ENCODE peak calls at places on chromosomes 12 and 14, in ten cellular contexts. One of them, this sample, is unnamed.
A peak's percentile ranks its signal among the peaks of the same experiment; 100 is the strongest.

GRCh38 chr14:102692334-102692733 is 84.9 kb upstream of the TRAF3 start:
- DNase-seq in astrocyte of the cerebellum: no peak
- DNase-seq in fibroblast of mammary gland: no peak
- DNase-seq in PC-9: no peak
- DNase-seq in cardiac fibroblast: no peak
- DNase-seq in breast epithelium: no peak
- DNase-seq in heart left ventricle: no peak
- DNase-seq in lower leg skin: no peak
- DNase-seq in IMR-90: no peak
- DNase-seq in body of pancreas: no peak
- DNase-seq in this sample: no peak

GRCh38 chr12:95922231-95922630 is 20.2 kb downstream of the CCDC38 start:
- DNase-seq in astrocyte of the cerebellum: no peak
- DNase-seq in cardiac fibroblast: peak; percentile 22
- DNase-seq in heart left ventricle: no peak
- DNase-seq in body of pancreas: no peak
- DNase-seq in breast epithelium: no peak
- DNase-seq in lower leg skin: no peak
- DNase-seq in IMR-90: peak; percentile 33
- DNase-seq in fibroblast of mammary gland: peak; percentile 83
- DNase-seq in PC-9: no peak
- DNase-seq in this sample: peak; percentile 47

GRCh38 chr14:51394391-51394790 is 154.3 kb downstream of the TMX1 start:
- DNase-seq in lower leg skin: no peak
- DNase-seq in astrocyte of the cerebellum: no peak
- DNase-seq in IMR-90: peak; percentile 70
- DNase-seq in cardiac fibroblast: peak; percentile 19
- DNase-seq in fibroblast of mammary gland: peak; percentile 26
- DNase-seq in heart left ventricle: no peak
- DNase-seq in PC-9: no peak
- DNase-seq in breast epithelium: no peak
- DNase-seq in body of pancreas: no peak
- DNase-seq in this sample: no peak

GRCh38 chr12:111673503-111673902 is 12.3 kb downstream of the BRAP start:
- DNase-seq in cardiac fibroblast: peak; percentile 65
- DNase-seq in astrocyte of the cerebellum: no peak
- DNase-seq in fibroblast of mammary gland: peak; percentile 55
- DNase-seq in heart left ventricle: no peak
- DNase-seq in lower leg skin: no peak
- DNase-seq in body of pancreas: no peak
- DNase-seq in PC-9: no peak
- DNase-seq in breast epithelium: no peak
- DNase-seq in IMR-90: peak; percentile 31
- DNase-seq in this sample: peak; percentile 11

GRCh38 chr12:131986847-131987398 is 37.2 kb downstream of the EP400 start:
- DNase-seq in heart left ventricle: no peak
- DNase-seq in PC-9: no peak
- DNase-seq in astrocyte of the cerebellum: no peak
- DNase-seq in cardiac fibroblast: no peak
- DNase-seq in body of pancreas: no peak
- DNase-seq in breast epithelium: no peak
- DNase-seq in fibroblast of mammary gland: no peak
- DNase-seq in IMR-90: no peak
- DNase-seq in lower leg skin: no peak
- DNase-seq in this sample: no peak

GRCh38 chr12:69948874-69949273 is 123.8 kb downstream of the MYRFL start:
- DNase-seq in lower leg skin: no peak
- DNase-seq in PC-9: no peak
- DNase-seq in IMR-90: no peak
- DNase-seq in cardiac fibroblast: no peak
- DNase-seq in heart left ventricle: no peak
- DNase-seq in astrocyte of the cerebellum: no peak
- DNase-seq in breast epithelium: no peak
- DNase-seq in fibroblast of mammary gland: no peak
- DNase-seq in body of pancreas: no peak
- DNase-seq in this sample: no peak

GRCh38 chr12:114952573-114953196 is 268.7 kb upstream of the TBX3 start:
- DNase-seq in PC-9: no peak
- DNase-seq in astrocyte of the cerebellum: peak; percentile 37
- DNase-seq in heart left ventricle: peak; percentile 82
- DNase-seq in cardiac fibroblast: peak; percentile 41
- DNase-seq in breast epithelium: no peak
- DNase-seq in fibroblast of mammary gland: no peak
- DNase-seq in lower leg skin: no peak
- DNase-seq in body of pancreas: no peak
- DNase-seq in IMR-90: peak; percentile 20
- DNase-seq in this sample: no peak

GRCh38 chr14:84975503-84975902 is 554.4 kb upstream of the FLRT2 start:
- DNase-seq in heart left ventricle: no peak
- DNase-seq in IMR-90: no peak
- DNase-seq in body of pancreas: no peak
- DNase-seq in breast epithelium: no peak
- DNase-seq in PC-9: no peak
- DNase-seq in cardiac fibroblast: no peak
- DNase-seq in fibroblast of mammary gland: no peak
- DNase-seq in lower leg skin: no peak
- DNase-seq in astrocyte of the cerebellum: no peak
- DNase-seq in this sample: no peak

GRCh38 chr12:57802607-57803006 is 15.9 kb downstream of the AVIL start:
- DNase-seq in PC-9: no peak
- DNase-seq in cardiac fibroblast: no peak
- DNase-seq in body of pancreas: no peak
- DNase-seq in astrocyte of the cerebellum: no peak
- DNase-seq in breast epithelium: no peak
- DNase-seq in heart left ventricle: no peak
- DNase-seq in fibroblast of mammary gland: no peak
- DNase-seq in IMR-90: no peak
- DNase-seq in lower leg skin: no peak
- DNase-seq in this sample: no peak

GRCh38 chr12:103994235-103994634 is 28.6 kb downstream of the TDG start:
- DNase-seq in lower leg skin: no peak
- DNase-seq in PC-9: no peak
- DNase-seq in heart left ventricle: no peak
- DNase-seq in body of pancreas: no peak
- DNase-seq in astrocyte of the cerebellum: no peak
- DNase-seq in breast epithelium: no peak
- DNase-seq in cardiac fibroblast: no peak
- DNase-seq in fibroblast of mammary gland: no peak
- DNase-seq in IMR-90: no peak
- DNase-seq in this sample: no peak

GRCh38 chr12:109832534-109833306 is 478 bp downstream of the TRPV4 start:
- DNase-seq in heart left ventricle: no peak
- DNase-seq in lower leg skin: no peak
- DNase-seq in cardiac fibroblast: no peak
- DNase-seq in breast epithelium: no peak
- DNase-seq in IMR-90: no peak
- DNase-seq in astrocyte of the cerebellum: no peak
- DNase-seq in PC-9: no peak
- DNase-seq in body of pancreas: no peak
- DNase-seq in fibroblast of mammary gland: no peak
- DNase-seq in this sample: no peak
- H3K4me3 ChIP-seq in heart left ventricle: peak overlapping the region; percentile 47
- H3K4me3 ChIP-seq in lower leg skin: peak overlapping the region; percentile 31
- H3K4me3 ChIP-seq in cardiac fibroblast: peak overlapping the region; percentile 62
- H3K4me3 ChIP-seq in breast epithelium: peak overlapping the region; percentile 60
- H3K4me3 ChIP-seq in IMR-90: peak overlapping the region; percentile 52
- H3K4me3 ChIP-seq in astrocyte of the cerebellum: peak overlapping the region; percentile 55
- H3K4me3 ChIP-seq in PC-9: no peak overlapping the region
- H3K4me3 ChIP-seq in body of pancreas: peak overlapping the region; percentile 60
- H3K4me3 ChIP-seq in fibroblast of mammary gland: peak overlapping the region; percentile 57
- H3K4me3 ChIP-seq in this sample: peak overlapping the region; percentile 42

DNA sequence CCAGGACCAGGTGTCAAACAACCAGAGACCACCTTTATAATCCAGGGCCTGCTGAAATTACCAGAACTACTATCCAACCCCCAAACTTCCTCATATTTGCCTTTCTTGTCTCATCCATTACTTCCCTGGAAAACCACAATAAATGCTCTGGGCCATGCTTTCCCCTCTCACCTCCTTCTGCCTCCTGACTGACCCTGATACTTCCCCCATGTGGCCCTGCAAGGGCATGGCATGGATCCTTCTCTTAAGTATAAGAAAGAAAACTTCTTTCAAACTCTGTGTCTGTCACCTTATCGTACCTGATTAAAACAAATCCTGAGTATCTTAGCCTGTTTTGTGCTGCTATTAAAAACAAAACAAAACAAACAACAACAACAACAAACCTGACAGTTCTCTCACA is 44.7 kb upstream of the CRACR2A start:
- DNase-seq in fibroblast of mammary gland: peak; percentile 6
- DNase-seq in heart left ventricle: no peak
- DNase-seq in cardiac fibroblast: no peak
- DNase-seq in IMR-90: no peak
- DNase-seq in lower leg skin: no peak
- DNase-seq in breast epithelium: no peak
- DNase-seq in PC-9: no peak
- DNase-seq in body of pancreas: no peak
- DNase-seq in astrocyte of the cerebellum: no peak
- DNase-seq in this sample: no peak
- TF ChIP-seq CTCF in fibroblast of mammary gland: peak; percentile 26
- TF ChIP-seq CTCF in heart left ventricle: no peak
- TF ChIP-seq CTCF in cardiac fibroblast: peak; percentile 31
- TF ChIP-seq CTCF in IMR-90: no peak
- TF ChIP-seq CTCF in lower leg skin: no peak
- TF ChIP-seq CTCF in breast epithelium: no peak
- TF ChIP-seq CTCF in PC-9: no peak
- TF ChIP-seq CTCF in body of pancreas: no peak
- TF ChIP-seq CTCF in astrocyte of the cerebellum: peak; percentile 12
- TF ChIP-seq CTCF in this sample: no peak

DNA sequence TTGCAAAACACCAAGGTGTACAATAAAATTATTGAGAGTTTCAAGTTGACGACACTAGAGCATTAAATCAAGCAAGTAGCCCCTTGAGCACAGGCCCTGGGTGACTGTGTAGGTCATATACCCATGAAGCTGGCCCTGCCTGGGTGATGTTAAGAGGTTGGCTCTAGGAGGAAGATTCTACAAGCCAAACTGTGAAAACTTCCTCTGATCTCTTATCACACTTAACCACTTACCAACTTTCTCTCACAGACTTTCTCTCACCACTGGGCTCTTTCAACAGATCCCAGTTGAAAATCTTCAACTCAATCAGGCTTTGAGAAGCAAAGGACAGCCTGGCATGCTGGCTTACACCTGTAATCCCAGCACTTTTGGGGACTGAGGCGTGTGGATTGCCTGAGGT is 186.9 kb upstream of the BTG1 start:
- DNase-seq in lower leg skin: no peak
- DNase-seq in astrocyte of the cerebellum: no peak
- DNase-seq in IMR-90: no peak
- DNase-seq in fibroblast of mammary gland: no peak
- DNase-seq in breast epithelium: no peak
- DNase-seq in body of pancreas: no peak
- DNase-seq in PC-9: no peak
- DNase-seq in cardiac fibroblast: no peak
- DNase-seq in heart left ventricle: no peak
- DNase-seq in this sample: no peak
- H3K4me3 ChIP-seq in lower leg skin: no peak overlapping the region
- H3K4me3 ChIP-seq in astrocyte of the cerebellum: no peak overlapping the region
- H3K4me3 ChIP-seq in IMR-90: no peak overlapping the region
- H3K4me3 ChIP-seq in fibroblast of mammary gland: no peak overlapping the region
- H3K4me3 ChIP-seq in breast epithelium: no peak overlapping the region
- H3K4me3 ChIP-seq in body of pancreas: no peak overlapping the region
- H3K4me3 ChIP-seq in PC-9: no peak overlapping the region
- H3K4me3 ChIP-seq in cardiac fibroblast: no peak overlapping the region
- H3K4me3 ChIP-seq in heart left ventricle: no peak overlapping the region
- H3K4me3 ChIP-seq in this sample: no peak overlapping the region

GRCh38 chr14:94594441-94594840 is 13.2 kb downstream of the SERPINA5 start:
- DNase-seq in lower leg skin: no peak
- DNase-seq in breast epithelium: no peak
- DNase-seq in astrocyte of the cerebellum: no peak
- DNase-seq in fibroblast of mammary gland: no peak
- DNase-seq in heart left ventricle: no peak
- DNase-seq in IMR-90: no peak
- DNase-seq in cardiac fibroblast: no peak
- DNase-seq in body of pancreas: no peak
- DNase-seq in PC-9: no peak
- DNase-seq in this sample: no peak

GRCh38 chr14:94591871-94592270 is 10.6 kb downstream of the SERPINA5 start:
- DNase-seq in fibroblast of mammary gland: no peak
- DNase-seq in heart left ventricle: no peak
- DNase-seq in PC-9: no peak
- DNase-seq in astrocyte of the cerebellum: no peak
- DNase-seq in body of pancreas: no peak
- DNase-seq in lower leg skin: no peak
- DNase-seq in IMR-90: no peak
- DNase-seq in cardiac fibroblast: no peak
- DNase-seq in breast epithelium: no peak
- DNase-seq in this sample: no peak

GRCh38 chr14:94592457-94592856 is 11.2 kb downstream of the SERPINA5 start:
- DNase-seq in heart left ventricle: no peak
- DNase-seq in astrocyte of the cerebellum: no peak
- DNase-seq in cardiac fibroblast: no peak
- DNase-seq in IMR-90: no peak
- DNase-seq in lower leg skin: no peak
- DNase-seq in body of pancreas: no peak
- DNase-seq in fibroblast of mammary gland: no peak
- DNase-seq in breast epithelium: no peak
- DNase-seq in PC-9: no peak
- DNase-seq in this sample: no peak

GRCh38 chr14:94593749-94594431 is 12.7 kb downstream of the SERPINA5 start:
- DNase-seq in heart left ventricle: no peak
- DNase-seq in fibroblast of mammary gland: no peak
- DNase-seq in PC-9: no peak
- DNase-seq in cardiac fibroblast: peak; percentile 25
- DNase-seq in lower leg skin: no peak
- DNase-seq in astrocyte of the cerebellum: no peak
- DNase-seq in IMR-90: no peak
- DNase-seq in body of pancreas: no peak
- DNase-seq in breast epithelium: no peak
- DNase-seq in this sample: no peak

DNA sequence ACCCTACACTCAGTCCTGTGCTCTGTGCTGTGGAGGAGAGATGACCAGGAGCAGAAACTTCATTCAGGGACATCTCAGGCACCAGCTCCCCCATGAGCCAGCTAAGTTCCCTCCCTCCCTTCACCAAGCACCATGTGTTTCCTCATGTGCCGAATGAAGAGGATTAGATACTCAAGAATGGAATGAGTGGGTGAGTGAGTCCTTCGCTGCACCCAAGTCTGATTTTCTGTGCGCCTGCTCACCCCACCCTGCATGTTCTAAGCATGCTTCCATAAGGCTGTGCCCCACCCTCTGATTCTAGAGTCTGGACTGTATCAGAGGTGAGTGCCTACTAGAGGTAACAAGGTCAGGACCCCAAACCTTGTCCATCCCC is 12.1 kb downstream of the SERPINA5 start:
- DNase-seq in heart left ventricle: no peak
- DNase-seq in body of pancreas: no peak
- DNase-seq in lower leg skin: no peak
- DNase-seq in breast epithelium: no peak
- DNase-seq in IMR-90: no peak
- DNase-seq in fibroblast of mammary gland: no peak
- DNase-seq in cardiac fibroblast: no peak
- DNase-seq in astrocyte of the cerebellum: no peak
- DNase-seq in PC-9: no peak
- DNase-seq in this sample: no peak
- TF ChIP-seq CTCF in heart left ventricle: no peak
- TF ChIP-seq CTCF in body of pancreas: no peak
- TF ChIP-seq CTCF in lower leg skin: no peak
- TF ChIP-seq CTCF in breast epithelium: no peak
- TF ChIP-seq CTCF in IMR-90: no peak
- TF ChIP-seq CTCF in fibroblast of mammary gland: no peak
- TF ChIP-seq CTCF in cardiac fibroblast: no peak
- TF ChIP-seq CTCF in astrocyte of the cerebellum: no peak
- TF ChIP-seq CTCF in PC-9: no peak
- TF ChIP-seq CTCF in this sample: no peak